ENCODE peak calls at places on chromosomes 3 and 15, in seven cellular contexts. O, Q, B, V, K, D and R are unnamed samples.

GRCh38 chr15:69414702-69415161 is 583 bp downstream of the KIF23 start:
- DNase-seq in B (peak), O (no peak), D (peak), K (peak), V (no peak), Q (peak), R (peak)

GRCh38 chr15:63495780-63496179 is 8.6 kb upstream of the USP3 start:
- DNase-seq in Q (no peak), O (no peak), V (no peak), K (no peak), B (no peak), D (no peak), R (no peak)

GRCh38 chr15:71329041-71329440 is 213.8 kb downstream of the THSD4 start:
- DNase-seq in K (no peak), Q (peak), O (no peak), V (no peak), B (no peak), D (no peak), R (no peak)

GRCh38 chr3:128492353-128493220 is at the start of gene GATA2:
- DNase-seq in D (no peak), K (peak), V (no peak), B (peak), O (no peak), Q (no peak), R (no peak)

GRCh38 chr3:53712817-53713388 is 133.3 kb downstream of the CHDH start:
- DNase-seq in O (no peak), K (no peak), V (no peak), B (no peak), Q (no peak), D (no peak), R (no peak)

GRCh38 chr3:23863060-23863459 is 53.7 kb downstream of the NKIRAS1 start:
- DNase-seq in D (no peak), B (no peak), Q (no peak), V (no peak), K (no peak), O (no peak), R (no peak)

GRCh38 chr3:27677554-27677953 is 44.6 kb downstream of the EOMES start:
- DNase-seq in D (no peak), V (no peak), B (no peak), O (no peak), K (no peak), Q (peak), R (peak)

GRCh38 chr15:96412919-96413231 is 82.4 kb downstream of the NR2F2 start:
- DNase-seq in V (no peak), K (no peak), Q (no peak), O (no peak), D (no peak), B (no peak), R (no peak)

GRCh38 chr3:123776383-123776782 is 107.7 kb downstream of the MYLK start:
- DNase-seq in B (no peak), K (no peak), Q (no peak), O (no peak), D (no peak), V (no peak), R (no peak)

GRCh38 chr15:70387086-70387485 is 289.4 kb upstream of the TLE3 start:
- DNase-seq in Q (no peak), O (no peak), B (no peak), K (no peak), V (no peak), D (no peak), R (no peak)